ENCODE peak calls at places on chromosomes 13 and 19, in five cellular contexts. One of them, this sample, is unnamed.

GRCh38 chr13:78680064-78680463 is 21.1 kb upstream of the OBI1 start:
- DNase-seq in iris pigment epithelial cell: no peak
- DNase-seq in NCI-H1105: peak; percentile 46
- DNase-seq in posterior cingulate gyrus: no peak
- DNase-seq in CD4-positive, alpha-beta T cell: no peak
- DNase-seq in this sample: no peak

GRCh38 chr13:84417426-84417825 is 535.2 kb upstream of the SLITRK1 start:
- DNase-seq in iris pigment epithelial cell: peak; percentile 50
- DNase-seq in CD4-positive, alpha-beta T cell: no peak
- DNase-seq in posterior cingulate gyrus: no peak
- DNase-seq in NCI-H1105: no peak
- DNase-seq in this sample: no peak

GRCh38 chr13:105774739-105775460 is 760.6 kb downstream of the EFNB2 start:
- DNase-seq in iris pigment epithelial cell: peak; percentile 86
- DNase-seq in posterior cingulate gyrus: no peak
- DNase-seq in NCI-H1105: no peak
- DNase-seq in CD4-positive, alpha-beta T cell: no peak
- DNase-seq in this sample: no peak

GRCh38 chr13:93248627-93249047 is 22.0 kb downstream of the GPC6 start:
- DNase-seq in iris pigment epithelial cell: peak; percentile 63
- DNase-seq in posterior cingulate gyrus: no peak
- DNase-seq in NCI-H1105: no peak
- DNase-seq in CD4-positive, alpha-beta T cell: no peak
- DNase-seq in this sample: peak; percentile 31

GRCh38 chr19:47035127-47035494 is 13.3 kb downstream of the TMEM160 start:
- DNase-seq in CD4-positive, alpha-beta T cell: no peak
- DNase-seq in posterior cingulate gyrus: no peak
- DNase-seq in NCI-H1105: peak; percentile 27
- DNase-seq in iris pigment epithelial cell: no peak
- DNase-seq in this sample: no peak

GRCh38 chr13:43245374-43245964 is 222.1 kb downstream of the DNAJC15 start:
- DNase-seq in CD4-positive, alpha-beta T cell: no peak
- DNase-seq in iris pigment epithelial cell: peak; percentile 89
- DNase-seq in NCI-H1105: no peak
- DNase-seq in posterior cingulate gyrus: no peak
- DNase-seq in this sample: no peak

GRCh38 chr19:3835055-3835435 is 33.8 kb downstream of the ZFR2 start:
- DNase-seq in posterior cingulate gyrus: no peak
- DNase-seq in iris pigment epithelial cell: no peak
- DNase-seq in NCI-H1105: no peak
- DNase-seq in CD4-positive, alpha-beta T cell: no peak
- DNase-seq in this sample: no peak

GRCh38 chr13:43331676-43332075 is 308.3 kb downstream of the DNAJC15 start:
- DNase-seq in NCI-H1105: no peak
- DNase-seq in posterior cingulate gyrus: peak; percentile 44
- DNase-seq in iris pigment epithelial cell: no peak
- DNase-seq in CD4-positive, alpha-beta T cell: no peak
- DNase-seq in this sample: no peak

GRCh38 chr13:102905905-102906304 is 60.1 kb downstream of the ERCC5 start:
- DNase-seq in CD4-positive, alpha-beta T cell: no peak
- DNase-seq in iris pigment epithelial cell: no peak
- DNase-seq in NCI-H1105: no peak
- DNase-seq in posterior cingulate gyrus: no peak
- DNase-seq in this sample: no peak

GRCh38 chr13:26941345-26942174 is 181.0 kb upstream of the GPR12 start:
- DNase-seq in NCI-H1105: no peak
- DNase-seq in posterior cingulate gyrus: no peak
- DNase-seq in CD4-positive, alpha-beta T cell: no peak
- DNase-seq in iris pigment epithelial cell: peak; percentile 87
- DNase-seq in this sample: no peak

GRCh38 chr13:26228080-26228479 is 6.0 kb upstream of the RNF6 start:
- DNase-seq in NCI-H1105: no peak
- DNase-seq in posterior cingulate gyrus: no peak
- DNase-seq in iris pigment epithelial cell: no peak
- DNase-seq in CD4-positive, alpha-beta T cell: no peak
- DNase-seq in this sample: no peak

GRCh38 chr19:12913871-12914690 is 5.0 kb downstream of the SYCE2 start:
- DNase-seq in iris pigment epithelial cell: no peak
- DNase-seq in NCI-H1105: no peak
- DNase-seq in posterior cingulate gyrus: no peak
- DNase-seq in CD4-positive, alpha-beta T cell: peak; percentile 51
- DNase-seq in this sample: no peak

GRCh38 chr19:52992109-52993004 is 21.4 kb upstream of the ERVV-1 start:
- DNase-seq in CD4-positive, alpha-beta T cell: no peak
- DNase-seq in NCI-H1105: no peak
- DNase-seq in iris pigment epithelial cell: peak; percentile 4
- DNase-seq in posterior cingulate gyrus: peak; percentile 25
- DNase-seq in this sample: peak; percentile 27

GRCh38 chr13:92175330-92175729 is 776.9 kb downstream of the GPC5 start:
- DNase-seq in iris pigment epithelial cell: peak; percentile 63
- DNase-seq in posterior cingulate gyrus: no peak
- DNase-seq in CD4-positive, alpha-beta T cell: no peak
- DNase-seq in NCI-H1105: no peak
- DNase-seq in this sample: no peak

GRCh38 chr13:44373601-44374347 is at the start of gene SERP2:
- DNase-seq in NCI-H1105: no peak
- DNase-seq in CD4-positive, alpha-beta T cell: no peak
- DNase-seq in iris pigment epithelial cell: no peak
- DNase-seq in posterior cingulate gyrus: peak; percentile 64
- DNase-seq in this sample: no peak